ENCODE peak calls at places on chromosomes 2 and 18, in seven cellular contexts. G, R, B, D, M, F and V are unnamed samples.

GRCh38 chr18:3380384-3380961 is 69.5 kb upstream of the TGIF1 start:
- DNase-seq in G (no peak), R (no peak), B (peak; percentile 21), D (peak; percentile 9), M (no peak), F (no peak), V (peak; percentile 62)

GRCh38 chr2:2021995-2022394 is 277.7 kb upstream of the PXDN start:
- DNase-seq in G (no peak), R (no peak), B (no peak), D (no peak), M (peak; percentile 3), F (no peak), V (no peak)

GRCh38 chr2:50401772-50402653 is 629.9 kb downstream of the NRXN1 start:
- DNase-seq in G (no peak), R (no peak), B (peak; percentile 48), D (peak; percentile 44), M (peak; percentile 32), F (peak; percentile 14), V (peak; percentile 73)

GRCh38 chr2:190781604-190782198 is 98.9 kb upstream of the GLS start:
- DNase-seq in G (no peak), R (no peak), B (peak; percentile 60), D (peak; percentile 14), M (peak; percentile 65), F (peak; percentile 63), V (peak; percentile 85)

GRCh38 chr18:29840101-29840500 is 1202.4 kb downstream of the DSC3 start:
- DNase-seq in G (no peak), R (no peak), B (no peak), D (no peak), M (no peak), F (no peak), V (no peak)

GRCh38 chr2:182435754-182436153 is 8.9 kb upstream of the PDE1A start:
- DNase-seq in G (no peak), R (no peak), B (no peak), D (no peak), M (no peak), F (no peak), V (peak; percentile 41)

GRCh38 chr18:48983793-48984437 is 33.1 kb upstream of the SMAD7 start:
- DNase-seq in G (no peak), R (no peak), B (no peak), D (no peak), M (no peak), F (no peak), V (peak; percentile 70)

GRCh38 chr2:20190862-20191713 is 33.8 kb downstream of the SDC1 start:
- DNase-seq in G (no peak), R (no peak), B (no peak), D (no peak), M (peak; percentile 86), F (peak; percentile 73), V (peak; percentile 39)

GRCh38 chr2:9144617-9145016 is 62.0 kb upstream of the ASAP2 start:
- DNase-seq in G (no peak), R (no peak), B (no peak), D (no peak), M (no peak), F (no peak), V (no peak)

GRCh38 chr2:38466849-38467767 is 90.0 kb upstream of the ATL2 start:
- DNase-seq in G (no peak), R (no peak), B (no peak), D (peak; percentile 43), M (no peak), F (no peak), V (peak; percentile 82)

GRCh38 chr2:121038831-121039230 is 246.2 kb downstream of the TFCP2L1 start:
- DNase-seq in G (no peak), R (peak; percentile 76), B (peak; percentile 80), D (no peak), M (no peak), F (no peak), V (no peak)

GRCh38 chr18:58800582-58800981 is 64.1 kb upstream of the ZNF532 start:
- DNase-seq in G (no peak), R (no peak), B (no peak), D (no peak), M (no peak), F (no peak), V (no peak)

GRCh38 chr2:148644885-148645134 is 259 bp downstream of the EPC2 start:
- DNase-seq in G (no peak), R (no peak), B (no peak), D (no peak), M (no peak), F (no peak), V (no peak)

GRCh38 chr2:219274392-219274921 is 4.7 kb upstream of the DNAJB2 start:
- DNase-seq in G (no peak), R (no peak), B (peak; percentile 55), D (no peak), M (no peak), F (no peak), V (peak; percentile 64)

GRCh38 chr2:120236791-120237190 is 13.6 kb upstream of the TMEM185B start:
- DNase-seq in G (no peak), R (no peak), B (no peak), D (no peak), M (no peak), F (no peak), V (no peak)

GRCh38 chr18:43710135-43710534 is 432.8 kb upstream of the SYT4 start:
- DNase-seq in G (no peak), R (no peak), B (no peak), D (no peak), M (no peak), F (no peak), V (no peak)

GRCh38 chr2:189165656-189166380 is 13.7 kb downstream of the COL5A2 start:
- DNase-seq in G (no peak), R (no peak), B (no peak), D (no peak), M (no peak), F (no peak), V (no peak)

GRCh38 chr2:152284398-152284797 is 50.6 kb upstream of the FMNL2 start:
- DNase-seq in G (no peak), R (no peak), B (no peak), D (no peak), M (no peak), F (no peak), V (peak; percentile 14)

GRCh38 chr2:175309799-175310198 is 128.3 kb upstream of the ATP5MC3 start:
- DNase-seq in G (no peak), R (no peak), B (no peak), D (no peak), M (no peak), F (peak; percentile 11), V (peak; percentile 68)

GRCh38 chr2:223923976-223924375 is 21.2 kb downstream of the WDFY1 start:
- DNase-seq in G (no peak), R (no peak), B (no peak), D (no peak), M (no peak), F (no peak), V (no peak)

GRCh38 chr18:63488160-63488559 is 11.4 kb downstream of the SERPINB5 start:
- DNase-seq in G (no peak), R (no peak), B (no peak), D (no peak), M (no peak), F (no peak), V (no peak)

GRCh38 chr2:224650815-224651439 is 65.2 kb downstream of the CCDC195 start:
- DNase-seq in G (no peak), R (no peak), B (peak; percentile 27), D (peak; percentile 65), M (peak; percentile 41), F (no peak), V (peak; percentile 63)

GRCh38 chr2:84969511-84970265 is 1.3 kb upstream of the KCMF1 start:
- DNase-seq in G (no peak), R (no peak), B (no peak), D (no peak), M (peak; percentile 43), F (no peak), V (peak; percentile 34)

GRCh38 chr2:33086400-33087015 is 139.8 kb downstream of the LTBP1 start:
- DNase-seq in G (no peak), R (no peak), B (peak; percentile 66), D (peak; percentile 21), M (no peak), F (peak; percentile 14), V (no peak)

GRCh38 chr2:240786355-240786841 is 33.6 kb downstream of the KIF1A start:
- DNase-seq in G (peak; percentile 34), R (peak; percentile 23), B (no peak), D (no peak), M (no peak), F (no peak), V (no peak)

GRCh38 chr18:42545825-42546224 is 569.7 kb downstream of the RIT2 start:
- DNase-seq in G (no peak), R (no peak), B (no peak), D (no peak), M (no peak), F (no peak), V (peak; percentile 21)

GRCh38 chr2:216546646-216547403 is 48.2 kb downstream of the RPL37A start:
- DNase-seq in G (no peak), R (no peak), B (no peak), D (no peak), M (no peak), F (no peak), V (no peak)

GRCh38 chr2:21658269-21658668 is 534.5 kb downstream of the TDRD15 start:
- DNase-seq in G (no peak), R (no peak), B (no peak), D (no peak), M (no peak), F (no peak), V (no peak)
- TF ChIP-seq CTCF in G (no peak), R (no peak), B (no peak), D (no peak), M (no peak), F (no peak), V (no peak)

DNA sequence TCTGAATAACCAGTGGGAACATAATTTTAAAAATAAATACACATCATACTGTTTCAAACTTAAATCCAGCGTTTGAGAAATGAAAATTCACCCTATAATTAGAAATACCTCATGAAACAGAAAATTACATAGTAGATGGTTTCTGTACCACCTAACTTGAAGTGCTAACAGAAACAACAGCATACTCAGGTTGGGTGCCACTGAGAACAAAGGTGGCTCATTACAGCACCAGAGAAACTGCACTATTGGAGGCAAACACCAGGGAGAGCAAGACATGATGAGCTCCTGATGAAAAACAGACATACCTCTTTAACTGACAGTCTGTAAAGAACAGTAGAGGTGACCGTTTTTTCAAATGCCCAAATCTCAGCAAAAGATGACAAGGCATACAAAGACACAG is 12.6 kb downstream of the SULT1C4 start:
- DNase-seq in G (no peak), R (no peak), B (no peak), D (no peak), M (no peak), F (no peak), V (no peak)
- H3K27ac ChIP-seq in G (no peak overlapping the region), R (no peak overlapping the region), B (no peak overlapping the region), D (no peak overlapping the region), M (no peak overlapping the region), F (no peak overlapping the region), V (no peak overlapping the region)

GRCh38 chr2:126940331-126940730 is 41.6 kb downstream of the TEX51 start:
- DNase-seq in G (no peak), R (no peak), B (no peak), D (no peak), M (no peak), F (no peak), V (no peak)
- H3K9me3 ChIP-seq in G (no peaks in the 10 kb centered on the region), R (no peaks in the 10 kb centered on the region), B (peaks cover 7% of the 10 kb centered on the region), D (peaks cover 10% of the 10 kb centered on the region), M (no peaks in the 10 kb centered on the region), F (peaks cover 3% of the 10 kb centered on the region), V (no peaks in the 10 kb centered on the region)

DNA sequence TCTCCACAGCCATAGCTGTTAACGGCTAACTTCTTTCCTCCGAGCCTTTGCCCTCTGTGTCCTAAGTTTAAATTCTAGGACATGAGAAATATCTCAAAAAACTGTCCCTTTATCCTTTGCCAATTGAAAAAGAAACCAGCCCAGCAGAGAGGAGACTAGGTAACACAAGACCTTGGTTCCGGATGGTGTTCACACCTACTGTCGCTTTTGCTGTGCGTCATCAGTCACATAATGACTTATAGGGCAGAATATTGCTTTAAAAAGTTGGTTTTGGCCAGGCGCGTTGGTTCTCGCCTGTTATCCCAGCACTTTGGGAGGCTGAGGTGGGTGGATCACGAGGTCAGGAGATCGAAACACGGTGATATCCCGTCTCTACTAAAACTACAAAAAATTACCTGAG is 66.2 kb downstream of the SP3 start:
- DNase-seq in G (no peak), R (no peak), B (no peak), D (no peak), M (no peak), F (no peak), V (no peak)
- TF ChIP-seq CTCF in G (no peak), R (no peak), B (no peak), D (no peak), M (no peak), F (no peak), V (no peak)